ENCODE peak calls at places on chromosomes 6 and 20, in six cellular contexts. A is adipocyte; F is PC-9; U is OCI-LY7; E is mammary epithelial cell; P is CD8-positive, alpha-beta T cell. Z is an unnamed sample.

GRCh38 chr6:125310994-125311649 is 9.4 kb upstream of the HDDC2 start:
- DNase-seq in A (peak; percentile 88), F (peak; percentile 64), U (peak; percentile 70), E (peak; percentile 39), P (no peak), Z (no peak)

GRCh38 chr6:90135672-90136071 is 161.0 kb downstream of the BACH2 start:
- DNase-seq in A (peak; percentile 18), F (no peak), U (no peak), E (peak; percentile 57), P (no peak), Z (no peak)

GRCh38 chr6:116060572-116061283 is at the start of gene FRK:
- DNase-seq in A (peak; percentile 15), F (peak; percentile 93), U (no peak), E (peak; percentile 92), P (no peak), Z (no peak)

GRCh38 chr20:36607586-36608387 is 2.2 kb downstream of the RAB5IF start:
- DNase-seq in A (no peak), F (peak; percentile 95), U (no peak), E (peak; percentile 19), P (no peak), Z (no peak)

GRCh38 chr6:131023834-131024504 is 39.1 kb downstream of the EPB41L2 start:
- DNase-seq in A (peak; percentile 39), F (no peak), U (no peak), E (peak; percentile 80), P (no peak), Z (no peak)

GRCh38 chr6:31752739-31753319 is 9.6 kb upstream of the SAPCD1 start:
- DNase-seq in A (peak; percentile 53), F (no peak), U (no peak), E (peak; percentile 52), P (no peak), Z (no peak)

GRCh38 chr6:7218586-7218985 is 94.4 kb downstream of the SSR1 start:
- DNase-seq in A (peak; percentile 42), F (no peak), U (no peak), E (no peak), P (no peak), Z (no peak)

GRCh38 chr6:14252271-14252850 is 134.8 kb downstream of the CD83 start:
- DNase-seq in A (no peak), F (no peak), U (no peak), E (no peak), P (no peak), Z (no peak)

GRCh38 chr6:1917628-1918371 is 308.1 kb downstream of the FOXC1 start:
- DNase-seq in A (peak; percentile 72), F (peak; percentile 94), U (no peak), E (peak; percentile 95), P (no peak), Z (no peak)

GRCh38 chr6:5990776-5991175 is 15.9 kb downstream of the NRN1 start:
- DNase-seq in A (no peak), F (no peak), U (no peak), E (no peak), P (no peak), Z (no peak)

GRCh38 chr6:3165631-3166534 is 8.5 kb upstream of the TUBB2A start:
- DNase-seq in A (peak; percentile 48), F (peak; percentile 85), U (no peak), E (no peak), P (no peak), Z (no peak)

GRCh38 chr6:73204252-73204651 is 21.0 kb downstream of the KHDC1L start:
- DNase-seq in A (no peak), F (no peak), U (no peak), E (no peak), P (no peak), Z (no peak)

GRCh38 chr6:149334682-149335160 is 17.2 kb downstream of the TAB2 start:
- DNase-seq in A (peak; percentile 85), F (peak; percentile 68), U (no peak), E (peak; percentile 76), P (no peak), Z (no peak)

GRCh38 chr6:158334534-158334933 is 22.3 kb downstream of the TULP4 start:
- DNase-seq in A (no peak), F (no peak), U (no peak), E (no peak), P (no peak), Z (no peak)

GRCh38 chr6:153129873-153130514 is 1.1 kb downstream of the RGS17 start:
- DNase-seq in A (peak; percentile 53), F (no peak), U (no peak), E (peak; percentile 34), P (no peak), Z (no peak)

GRCh38 chr6:40917603-40918002 is 121.4 kb downstream of the UNC5CL start:
- DNase-seq in A (no peak), F (no peak), U (no peak), E (no peak), P (no peak), Z (no peak)

GRCh38 chr20:63472159-63472811 is at the start of gene KCNQ2:
- DNase-seq in A (no peak), F (no peak), U (no peak), E (no peak), P (no peak), Z (no peak)

GRCh38 chr6:163370807-163371206 is 43.7 kb upstream of the QKI start:
- DNase-seq in A (no peak), F (no peak), U (no peak), E (no peak), P (no peak), Z (no peak)

GRCh38 chr6:163366288-163366687 is 48.2 kb upstream of the QKI start:
- DNase-seq in A (no peak), F (no peak), U (no peak), E (no peak), P (no peak), Z (no peak)

GRCh38 chr6:163369628-163370365 is 44.7 kb upstream of the QKI start:
- DNase-seq in A (no peak), F (no peak), U (no peak), E (no peak), P (no peak), Z (no peak)

GRCh38 chr6:163367388-163368183 is 46.9 kb upstream of the QKI start:
- DNase-seq in A (no peak), F (no peak), U (no peak), E (no peak), P (no peak), Z (peak; percentile 78)

GRCh38 chr6:163369122-163369521 is 45.4 kb upstream of the QKI start:
- DNase-seq in A (no peak), F (no peak), U (no peak), E (no peak), P (no peak), Z (no peak)
- H3K9me3 ChIP-seq in A (no peaks in the 10 kb centered on the region), F (no peaks in the 10 kb centered on the region), U (no peaks in the 10 kb centered on the region), E (no peaks in the 10 kb centered on the region), P (no peaks in the 10 kb centered on the region), Z (no peaks in the 10 kb centered on the region)

DNA sequence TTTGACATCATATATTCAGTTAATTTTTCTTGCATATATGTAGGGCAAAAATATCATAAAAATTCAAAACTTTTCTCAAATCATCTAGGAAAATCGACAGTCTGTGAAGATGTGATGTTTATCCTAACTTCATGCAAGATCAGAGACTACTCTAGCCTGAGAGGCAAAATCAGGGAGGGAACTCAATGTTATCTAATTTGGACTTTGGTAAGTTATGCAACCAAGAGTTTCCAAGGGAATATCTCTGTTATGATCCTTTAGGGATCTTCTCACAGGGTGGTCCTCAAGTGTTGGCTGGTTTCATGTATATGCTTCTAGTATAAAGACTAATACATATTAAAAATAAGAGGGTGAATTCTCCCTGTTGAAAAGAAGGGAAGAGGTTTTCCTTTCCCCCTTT is 723.9 kb downstream of the KHDRBS2 start:
- DNase-seq in A (no peak), F (no peak), U (no peak), E (no peak), P (no peak), Z (no peak)
- H3K9me3 ChIP-seq in A (peaks cover 11% of the 10 kb centered on the region), F (no peaks in the 10 kb centered on the region), U (peaks cover 3% of the 10 kb centered on the region), E (peaks cover 14% of the 10 kb centered on the region), P (no peaks in the 10 kb centered on the region), Z (peaks cover 5% of the 10 kb centered on the region)

GRCh38 chr6:27287751-27288135 is 24.3 kb downstream of the POM121L2 start:
- DNase-seq in A (no peak), F (no peak), U (no peak), E (no peak), P (no peak), Z (no peak)

GRCh38 chr6:27290850-27291208 is 21.2 kb downstream of the POM121L2 start:
- DNase-seq in A (no peak), F (no peak), U (no peak), E (no peak), P (no peak), Z (no peak)

GRCh38 chr6:27293436-27294152 is 18.5 kb downstream of the POM121L2 start:
- DNase-seq in A (peak; percentile 65), F (peak; percentile 53), U (no peak), E (peak; percentile 57), P (no peak), Z (no peak)

GRCh38 chr6:27288136-27289044 is 23.7 kb downstream of the POM121L2 start:
- DNase-seq in A (no peak), F (no peak), U (no peak), E (no peak), P (no peak), Z (no peak)

DNA sequence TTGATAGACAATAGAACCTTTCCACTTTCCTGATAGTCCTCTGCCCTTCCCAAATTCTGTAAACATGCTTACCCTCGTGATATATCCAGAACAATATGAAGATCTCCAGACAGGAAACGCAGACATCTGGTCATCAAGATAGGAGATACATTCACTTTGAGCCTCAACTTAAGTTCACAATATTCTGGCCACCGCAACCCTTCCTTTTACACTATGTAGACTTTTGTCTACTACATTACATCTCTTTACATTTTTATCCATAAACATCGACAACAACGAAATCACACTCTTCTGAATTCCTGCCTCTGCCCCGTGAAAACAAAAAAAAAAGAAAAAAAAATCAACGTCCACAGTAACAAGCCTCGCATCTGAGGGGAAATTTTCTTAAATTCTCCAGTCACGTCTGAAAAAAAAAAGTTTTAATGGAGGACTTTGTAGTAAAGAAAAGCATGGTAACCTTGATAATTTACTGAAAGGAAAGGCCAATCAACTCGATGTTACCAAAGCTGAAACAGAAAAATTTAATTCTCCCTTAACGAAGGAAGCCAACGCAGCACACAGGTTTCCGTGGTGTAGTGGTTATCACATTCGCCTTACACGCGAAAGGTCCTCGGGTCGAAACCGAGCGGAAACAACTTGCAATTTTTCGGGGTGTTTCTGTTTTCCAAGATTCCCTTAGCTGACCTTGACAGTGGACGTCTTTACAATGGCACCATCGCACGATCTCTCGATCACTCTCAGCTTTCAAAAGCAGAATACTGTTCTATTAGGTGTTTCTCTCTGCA is 21.8 kb downstream of the POM121L2 start:
- DNase-seq in A (peak; percentile 36), F (peak; percentile 39), U (no peak), E (peak; percentile 68), P (no peak), Z (no peak)
- H3K9me3 ChIP-seq in A (peaks cover 19% of the 10 kb centered on the region), F (no peaks in the 10 kb centered on the region), U (no peaks in the 10 kb centered on the region), E (no peaks in the 10 kb centered on the region), P (peaks cover 12% of the 10 kb centered on the region), Z (no peaks in the 10 kb centered on the region)

GRCh38 chr6:307065-307814 is 15.0 kb downstream of the DUSP22 start:
- DNase-seq in A (no peak), F (no peak), U (no peak), E (no peak), P (no peak), Z (no peak)

GRCh38 chr6:306641-307061 is 14.4 kb downstream of the DUSP22 start:
- DNase-seq in A (no peak), F (no peak), U (no peak), E (no peak), P (no peak), Z (no peak)

GRCh38 chr6:304833-305370 is 12.6 kb downstream of the DUSP22 start:
- DNase-seq in A (no peak), F (no peak), U (no peak), E (no peak), P (no peak), Z (no peak)

GRCh38 chr6:303948-304558 is 11.8 kb downstream of the DUSP22 start:
- DNase-seq in A (no peak), F (no peak), U (no peak), E (no peak), P (no peak), Z (no peak)

GRCh38 chr6:305371-306206 is 13.3 kb downstream of the DUSP22 start:
- DNase-seq in A (no peak), F (no peak), U (peak; percentile 74), E (no peak), P (no peak), Z (no peak)
- H3K9me3 ChIP-seq in A (no peaks in the 10 kb centered on the region), F (no peaks in the 10 kb centered on the region), U (no peaks in the 10 kb centered on the region), E (peaks cover 11% of the 10 kb centered on the region), P (no peaks in the 10 kb centered on the region), Z (no peaks in the 10 kb centered on the region)